ENCODE peak calls at places on chromosomes 3 and 15, in six cellular contexts. M, J, F, U, I and B are unnamed samples.

GRCh38 chr15:100263031-100263430 is 78.7 kb downstream of the ADAMTS17 start:
- DNase-seq in M (no peak), J (no peak), F (no peak), U (no peak), I (no peak), B (no peak)

GRCh38 chr3:17964113-17964512 is 221.7 kb upstream of the TBC1D5 start:
- DNase-seq in M (no peak), J (no peak), F (no peak), U (no peak), I (no peak), B (no peak)

GRCh38 chr15:92062505-92062904 is 209.0 kb downstream of the SLCO3A1 start:
- DNase-seq in M (no peak), J (no peak), F (no peak), U (no peak), I (no peak), B (no peak)

GRCh38 chr3:187770224-187770623 is 25.0 kb upstream of the BCL6 start:
- DNase-seq in M (no peak), J (no peak), F (no peak), U (no peak), I (no peak), B (no peak)

GRCh38 chr15:65873271-65873670 is 4.0 kb downstream of the RAB11A start:
- DNase-seq in M (no peak), J (no peak), F (no peak), U (no peak), I (no peak), B (no peak)

GRCh38 chr15:40367038-40367672 is 9.1 kb downstream of the DISP2 start:
- DNase-seq in M (no peak), J (peak), F (no peak), U (no peak), I (no peak), B (no peak)

GRCh38 chr3:135000465-135000864 is 205.4 kb downstream of the EPHB1 start:
- DNase-seq in M (no peak), J (no peak), F (no peak), U (no peak), I (no peak), B (no peak)

GRCh38 chr3:148880681-148881080 is 15.6 kb downstream of the CPA3 start:
- DNase-seq in M (no peak), J (no peak), F (peak), U (peak), I (no peak), B (peak)

GRCh38 chr3:13574798-13575451 is 26.0 kb downstream of the FBLN2 start:
- DNase-seq in M (no peak), J (no peak), F (no peak), U (peak), I (no peak), B (peak)

GRCh38 chr3:136919799-136920580 is 37.8 kb upstream of the IL20RB start:
- DNase-seq in M (no peak), J (no peak), F (no peak), U (no peak), I (no peak), B (no peak)

GRCh38 chr15:20340931-20341661 is 200.5 kb downstream of the GOLGA6L6 start:
- DNase-seq in M (no peak), J (no peak), F (no peak), U (peak), I (peak), B (peak)

GRCh38 chr3:5271061-5271683 is 83.7 kb downstream of the EDEM1 start:
- DNase-seq in M (no peak), J (no peak), F (no peak), U (no peak), I (no peak), B (no peak)

GRCh38 chr15:79115971-79116370 is 25.4 kb upstream of the RASGRF1 start:
- DNase-seq in M (no peak), J (no peak), F (no peak), U (no peak), I (no peak), B (no peak)

GRCh38 chr3:119588112-119588511 is 8.8 kb downstream of the ADPRH start:
- DNase-seq in M (no peak), J (peak), F (no peak), U (no peak), I (no peak), B (peak)

GRCh38 chr3:159824341-159824740 is 164.3 kb upstream of the IL12A start:
- DNase-seq in M (peak), J (peak), F (peak), U (no peak), I (no peak), B (peak)

GRCh38 chr3:4977889-4978258 is 1.4 kb upstream of the BHLHE40 start:
- DNase-seq in M (no peak), J (no peak), F (no peak), U (no peak), I (no peak), B (no peak)

GRCh38 chr3:138051946-138052802 is 42.2 kb downstream of the CLDN18 start:
- DNase-seq in M (peak), J (peak), F (peak), U (peak), I (no peak), B (peak)

GRCh38 chr3:117939628-117940027 is 1095.0 kb downstream of the IGSF11 start:
- DNase-seq in M (no peak), J (no peak), F (no peak), U (no peak), I (no peak), B (no peak)

GRCh38 chr3:16303037-16303436 is 38.0 kb downstream of the OXNAD1 start:
- DNase-seq in M (no peak), J (no peak), F (no peak), U (no peak), I (no peak), B (no peak)

GRCh38 chr3:14608298-14608697 is 43.3 kb upstream of the CCDC174 start:
- DNase-seq in M (no peak), J (no peak), F (no peak), U (no peak), I (no peak), B (no peak)

GRCh38 chr3:38297947-38298711 is 16.0 kb downstream of the SLC22A14 start:
- DNase-seq in M (no peak), J (no peak), F (peak), U (no peak), I (no peak), B (no peak)
- TF ChIP-seq CTCF in M (peak), J (no peak), F (peak), U (peak), I (peak), B (peak)

GRCh38 chr15:71706461-71707229 is 103.7 kb upstream of the NR2E3 start:
- DNase-seq in M (no peak), J (no peak), F (no peak), U (no peak), I (no peak), B (no peak)
- H3K4me3 ChIP-seq in M (no peak), J (no peak), F (no peak), U (no peak), I (no peak), B (no peak)

GRCh38 chr15:70867911-70868467 is 14.0 kb upstream of the LARP6 start:
- DNase-seq in M (no peak), J (peak), F (no peak), U (no peak), I (no peak), B (no peak)

GRCh38 chr15:70859322-70859908 is 5.5 kb upstream of the LARP6 start:
- DNase-seq in M (no peak), J (no peak), F (no peak), U (no peak), I (no peak), B (no peak)

GRCh38 chr15:70866982-70867644 is 13.2 kb upstream of the LARP6 start:
- DNase-seq in M (no peak), J (no peak), F (no peak), U (no peak), I (no peak), B (no peak)

GRCh38 chr15:70859998-70860397 is 6.0 kb upstream of the LARP6 start:
- DNase-seq in M (no peak), J (no peak), F (no peak), U (no peak), I (no peak), B (no peak)

GRCh38 chr15:70863450-70864218 is 9.7 kb upstream of the LARP6 start:
- DNase-seq in M (no peak), J (no peak), F (peak), U (no peak), I (no peak), B (no peak)
- TF ChIP-seq CTCF in M (no peak), J (no peak), F (no peak), U (no peak), I (no peak), B (no peak)

DNA sequence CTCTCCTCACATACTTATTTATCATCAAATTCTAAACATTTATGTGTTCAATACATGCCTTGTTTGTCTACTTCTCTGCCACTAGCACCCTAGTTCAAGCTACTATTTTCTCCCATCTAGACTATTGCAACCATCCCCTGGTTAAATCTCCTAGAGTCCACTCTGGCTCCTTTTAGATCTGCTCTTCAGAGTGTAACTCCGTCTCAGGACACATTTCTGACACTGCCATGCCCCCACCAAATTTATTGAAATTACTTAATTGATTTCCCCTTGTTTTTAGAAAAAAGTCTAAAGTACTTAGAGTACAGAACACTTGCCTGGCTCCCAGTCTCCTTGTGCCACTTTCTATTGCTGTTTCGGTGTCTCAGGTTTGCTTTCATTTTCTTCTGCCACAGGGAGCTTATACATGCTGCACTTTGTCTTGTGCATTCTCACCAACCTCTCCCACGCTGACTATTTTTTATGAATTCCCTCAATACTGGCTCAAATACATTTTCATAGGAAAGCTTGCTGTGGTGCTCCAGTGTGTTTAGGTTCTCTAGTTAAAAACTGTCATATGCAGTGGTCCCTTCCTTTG is 792.3 kb downstream of the DIPK2A start:
- DNase-seq in M (no peak), J (no peak), F (no peak), U (no peak), I (no peak), B (no peak)
- H3K4me3 ChIP-seq in M (no peak), J (no peak), F (peak), U (no peak), I (no peak), B (no peak)